ENCODE peak calls at places on chromosomes 4 and X, in nine cellular contexts. I is endothelial cell; O is SK-N-SH; D is PC-3; U is heart left ventricle; C is AG04450; H is CD8-positive, alpha-beta T cell; N is cardiac fibroblast; P is A673. V is an unnamed sample.

GRCh38 chr4:39304651-39305050 is 61.5 kb downstream of the RFC1 start:
- DNase-seq in I (no peak), O (no peak), D (no peak), U (no peak), C (no peak), H (no peak), N (peak), P (no peak), V (no peak)

GRCh38 chrX:41779058-41779564 is 55.1 kb downstream of the GPR82 start:
- DNase-seq in I (no peak), O (no peak), D (peak), U (no peak), C (peak), H (no peak), N (peak), P (peak), V (no peak)

GRCh38 chrX:57596109-57596870 is 4.5 kb downstream of the ZXDB start:
- DNase-seq in I (no peak), O (peak), D (peak), U (no peak), C (no peak), H (no peak), N (peak), P (no peak), V (no peak)

GRCh38 chr4:1218892-1219552 is 29.9 kb downstream of the CTBP1 start:
- DNase-seq in I (no peak), O (no peak), D (no peak), U (no peak), C (no peak), H (no peak), N (no peak), P (no peak), V (no peak)

GRCh38 chr4:69760455-69760854 is at the start of gene SULT1B1:
- DNase-seq in I (no peak), O (no peak), D (no peak), U (no peak), C (peak), H (no peak), N (peak), P (peak), V (no peak)

GRCh38 chr4:120718979-120719566 is 203.5 kb downstream of the PRDM5 start:
- DNase-seq in I (peak), O (peak), D (peak), U (no peak), C (peak), H (no peak), N (peak), P (peak), V (peak)

GRCh38 chr4:7436256-7436655 is 1.5 kb upstream of the PSAPL1 start:
- DNase-seq in I (no peak), O (no peak), D (no peak), U (peak), C (no peak), H (no peak), N (no peak), P (no peak), V (no peak)

GRCh38 chr4:158998624-158999023 is 104.3 kb upstream of the RAPGEF2 start:
- DNase-seq in I (no peak), O (no peak), D (peak), U (no peak), C (no peak), H (no peak), N (no peak), P (peak), V (no peak)

GRCh38 chr4:139025841-139026240 is 10.3 kb downstream of the NOCT start:
- DNase-seq in I (no peak), O (no peak), D (peak), U (no peak), C (no peak), H (no peak), N (no peak), P (no peak), V (no peak)

GRCh38 chrX:69616520-69617203 is 749 bp downstream of the EDA start:
- DNase-seq in I (peak), O (peak), D (no peak), U (peak), C (no peak), H (no peak), N (no peak), P (peak), V (peak)

GRCh38 chr4:181528570-181529184 is 714.5 kb upstream of the TENM3 start:
- DNase-seq in I (peak), O (peak), D (peak), U (peak), C (peak), H (no peak), N (peak), P (peak), V (peak)

GRCh38 chrX:12721042-12721441 is 70.2 kb upstream of the PRPS2 start:
- DNase-seq in I (no peak), O (no peak), D (peak), U (no peak), C (no peak), H (no peak), N (no peak), P (peak), V (peak)

GRCh38 chr4:17059192-17059634 is 160.8 kb upstream of the LDB2 start:
- DNase-seq in I (no peak), O (peak), D (no peak), U (no peak), C (peak), H (no peak), N (no peak), P (peak), V (no peak)

GRCh38 chrX:8848921-8849320 is 47.7 kb upstream of the FAM9A start:
- DNase-seq in I (no peak), O (no peak), D (peak), U (no peak), C (no peak), H (no peak), N (no peak), P (no peak), V (no peak)

GRCh38 chr4:44326716-44327115 is 121.9 kb downstream of the KCTD8 start:
- DNase-seq in I (no peak), O (no peak), D (peak), U (no peak), C (no peak), H (no peak), N (peak), P (no peak), V (no peak)

GRCh38 chrX:40651620-40652223 is 4.4 kb upstream of the CXorf38 start:
- DNase-seq in I (peak), O (peak), D (peak), U (peak), C (no peak), H (peak), N (peak), P (peak), V (peak)

GRCh38 chr4:168362025-168362401 is 43.5 kb upstream of the DDX60 start:
- DNase-seq in I (no peak), O (no peak), D (no peak), U (no peak), C (no peak), H (no peak), N (no peak), P (no peak), V (no peak)

GRCh38 chr4:2823671-2824328 is 19.8 kb upstream of the ADD1 start:
- DNase-seq in I (no peak), O (no peak), D (no peak), U (no peak), C (no peak), H (no peak), N (no peak), P (no peak), V (no peak)

GRCh38 chr4:52931238-52931637 is 69.1 kb downstream of the RASL11B start:
- DNase-seq in I (no peak), O (no peak), D (no peak), U (no peak), C (no peak), H (no peak), N (no peak), P (no peak), V (no peak)

GRCh38 chr4:184684491-184685189 is 35.1 kb downstream of the PRIMPOL start:
- DNase-seq in I (no peak), O (no peak), D (no peak), U (no peak), C (no peak), H (no peak), N (peak), P (no peak), V (no peak)

GRCh38 chrX:10237255-10237654 is 80.5 kb downstream of the CLCN4 start:
- DNase-seq in I (no peak), O (no peak), D (no peak), U (no peak), C (no peak), H (no peak), N (no peak), P (no peak), V (no peak)

GRCh38 chrX:9148626-9149385 is 114.9 kb upstream of the FAM9B start:
- DNase-seq in I (no peak), O (no peak), D (peak), U (no peak), C (no peak), H (no peak), N (peak), P (peak), V (no peak)

GRCh38 chr4:168551945-168552695 is 55.3 kb downstream of the PALLD start:
- DNase-seq in I (no peak), O (no peak), D (peak), U (no peak), C (no peak), H (no peak), N (no peak), P (peak), V (no peak)

GRCh38 chrX:17535229-17535628 is 160.2 kb downstream of the NHS start:
- DNase-seq in I (peak), O (peak), D (peak), U (no peak), C (no peak), H (no peak), N (peak), P (peak), V (peak)

GRCh38 chr4:98447648-98448047 is 186.5 kb downstream of the RAP1GDS1 start:
- DNase-seq in I (no peak), O (no peak), D (no peak), U (no peak), C (no peak), H (no peak), N (no peak), P (no peak), V (no peak)

GRCh38 chrX:73977542-73978169 is 326.3 kb upstream of the ZCCHC13 start:
- DNase-seq in I (no peak), O (no peak), D (no peak), U (no peak), C (no peak), H (no peak), N (peak), P (peak), V (no peak)

GRCh38 chr4:42768125-42768748 is 111.3 kb upstream of the ATP8A1 start:
- DNase-seq in I (peak), O (no peak), D (no peak), U (no peak), C (no peak), H (no peak), N (no peak), P (no peak), V (no peak)

GRCh38 chrX:17842769-17843525 is 18.2 kb downstream of the RAI2 start:
- DNase-seq in I (peak), O (no peak), D (no peak), U (no peak), C (no peak), H (no peak), N (peak), P (no peak), V (no peak)

GRCh38 chrX:115399306-115399705 is 109.8 kb downstream of the LUZP4 start:
- DNase-seq in I (no peak), O (no peak), D (peak), U (no peak), C (no peak), H (no peak), N (no peak), P (no peak), V (peak)

GRCh38 chr4:62431513-62431912 is 1231.4 kb downstream of the ADGRL3 start:
- DNase-seq in I (no peak), O (no peak), D (no peak), U (no peak), C (no peak), H (no peak), N (peak), P (no peak), V (no peak)

GRCh38 chr4:155960522-155960921 is 6.9 kb upstream of the CTSO start:
- DNase-seq in I (no peak), O (no peak), D (peak), U (no peak), C (no peak), H (no peak), N (peak), P (no peak), V (no peak)

GRCh38 chr4:174600391-174600790 is 78.1 kb upstream of the HPGD start:
- DNase-seq in I (no peak), O (no peak), D (peak), U (no peak), C (no peak), H (no peak), N (no peak), P (no peak), V (no peak)

GRCh38 chrX:20681691-20682090 is 415.0 kb upstream of the RPS6KA3 start:
- DNase-seq in I (no peak), O (no peak), D (no peak), U (no peak), C (no peak), H (no peak), N (no peak), P (no peak), V (no peak)

GRCh38 chrX:20685652-20686051 is 418.9 kb upstream of the RPS6KA3 start:
- DNase-seq in I (no peak), O (no peak), D (no peak), U (no peak), C (no peak), H (no peak), N (peak), P (no peak), V (no peak)

GRCh38 chrX:20686256-20686655 is 419.5 kb upstream of the RPS6KA3 start:
- DNase-seq in I (no peak), O (no peak), D (no peak), U (no peak), C (no peak), H (no peak), N (no peak), P (no peak), V (no peak)

DNA sequence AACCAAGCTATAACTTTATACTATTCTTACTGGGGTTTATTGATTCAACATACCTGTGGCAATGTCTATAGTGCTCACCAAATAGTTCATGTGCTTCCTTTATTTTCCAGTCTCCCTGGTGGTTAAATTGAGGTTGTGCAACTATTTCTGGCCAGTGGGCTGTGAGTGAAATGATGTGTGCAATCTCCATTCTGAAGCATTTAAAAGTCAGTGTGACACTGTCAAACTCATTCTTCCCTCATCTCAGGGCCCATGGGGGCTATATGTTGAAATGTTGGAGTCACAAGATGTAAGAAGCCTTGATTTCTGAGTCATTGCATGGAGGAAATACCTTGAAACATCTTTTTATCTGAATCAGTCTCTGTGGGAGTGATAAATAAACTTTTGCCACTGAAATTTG is 414.3 kb upstream of the RPS6KA3 start:
- DNase-seq in I (no peak), O (no peak), D (peak), U (no peak), C (no peak), H (no peak), N (peak), P (no peak), V (no peak)
- TF ChIP-seq CTCF in I (no peak), O (peak), D (no peak), U (no peak), C (no peak), H (no peak), N (no peak), P (no peak), V (peak)

DNA sequence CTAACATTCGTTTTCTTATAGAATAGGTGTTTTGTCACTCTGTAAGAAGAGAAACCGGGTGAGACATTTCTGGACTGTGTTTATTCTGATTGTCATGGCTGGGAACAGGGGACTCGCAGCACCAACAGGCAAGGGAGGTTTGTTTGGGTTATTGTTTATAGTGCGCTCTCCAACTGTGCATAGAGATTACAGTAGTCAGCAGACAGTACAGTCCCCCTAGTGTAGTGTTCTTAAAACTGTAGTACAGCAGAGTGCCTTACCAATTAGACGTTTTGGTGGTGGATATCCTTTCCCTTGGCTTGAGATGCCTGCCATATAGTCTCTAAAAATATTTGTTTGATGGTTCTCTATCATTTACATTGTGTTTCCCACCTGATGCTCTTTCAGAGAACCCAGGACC is 782 bp upstream of the RNF150 start:
- DNase-seq in I (no peak), O (peak), D (no peak), U (no peak), C (no peak), H (no peak), N (peak), P (peak), V (no peak)
- TF ChIP-seq CTCF in I (no peak), O (no peak), D (no peak), U (no peak), C (peak), H (no peak), N (peak), P (no peak), V (no peak)

GRCh38 chr4:148425327-148426110 is 16.7 kb downstream of the NR3C2 start:
- DNase-seq in I (no peak), O (peak), D (no peak), U (no peak), C (no peak), H (no peak), N (no peak), P (no peak), V (no peak)
- TF ChIP-seq CTCF in I (no peak), O (no peak), D (peak), U (no peak), C (peak), H (peak), N (no peak), P (peak), V (peak)

DNA sequence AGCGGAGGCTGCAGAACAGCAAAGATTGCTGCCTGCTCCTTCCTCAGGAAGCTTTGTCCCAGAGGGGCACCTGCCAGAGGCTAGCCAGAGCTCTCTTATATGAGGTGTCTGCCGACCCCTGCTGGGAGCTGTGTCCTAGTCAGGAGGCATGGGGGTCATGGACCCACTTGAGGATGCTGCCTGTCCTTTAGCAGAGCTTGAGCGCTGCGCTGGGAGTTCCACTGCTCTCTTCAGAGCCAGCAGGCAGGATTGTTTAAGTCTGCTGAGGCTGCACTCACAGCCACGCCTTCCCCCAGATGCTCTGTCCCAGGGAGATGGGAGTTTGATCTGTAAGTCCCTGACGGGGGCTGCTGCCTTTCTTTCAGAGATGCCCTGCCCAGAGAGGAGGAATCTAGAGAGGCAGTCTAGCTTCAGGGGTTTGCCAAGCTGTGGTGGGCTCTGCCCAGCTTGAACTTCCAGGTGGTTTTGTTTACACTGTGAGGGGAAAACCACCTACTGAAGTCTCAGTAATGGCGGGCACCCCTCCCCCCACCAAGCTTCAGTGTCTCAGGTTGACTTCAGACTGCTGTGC is 10.9 kb downstream of the DCK start:
- DNase-seq in I (peak), O (no peak), D (no peak), U (no peak), C (no peak), H (peak), N (no peak), P (no peak), V (no peak)
- TF ChIP-seq CTCF in I (no peak), O (no peak), D (no peak), U (no peak), C (no peak), H (no peak), N (no peak), P (no peak), V (no peak)

GRCh38 chrX:114038358-114038757 is 545.5 kb upstream of the HTR2C start:
- DNase-seq in I (no peak), O (no peak), D (no peak), U (no peak), C (no peak), H (no peak), N (no peak), P (no peak), V (no peak)

GRCh38 chrX:114037515-114037914 is 546.4 kb upstream of the HTR2C start:
- DNase-seq in I (no peak), O (no peak), D (no peak), U (no peak), C (no peak), H (no peak), N (no peak), P (no peak), V (no peak)
- TF ChIP-seq CTCF in I (no peak), O (no peak), D (no peak), U (no peak), C (no peak), H (no peak), N (no peak), P (no peak), V (no peak)

DNA sequence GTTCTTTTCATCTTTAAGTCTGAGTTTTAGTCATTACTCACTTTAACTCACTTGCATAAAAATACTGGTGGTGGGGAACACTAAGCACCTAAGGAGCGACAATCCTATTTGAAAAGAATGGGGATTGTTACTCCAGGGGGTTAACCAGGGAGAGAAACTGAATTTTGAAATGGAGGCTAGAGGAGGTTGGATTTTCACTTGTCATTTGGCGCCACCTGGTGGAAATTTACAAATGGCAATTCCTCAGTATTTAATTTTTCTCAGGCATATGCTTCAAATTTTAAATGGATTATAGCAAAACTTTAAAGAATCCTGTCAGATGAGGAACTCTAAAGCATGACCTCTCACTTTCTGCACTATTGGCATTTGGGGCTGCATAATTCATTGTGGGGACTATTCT is 2.7 kb upstream of the GEMIN8 start:
- DNase-seq in I (peak), O (peak), D (peak), U (no peak), C (peak), H (peak), N (peak), P (peak), V (peak)
- TF ChIP-seq CTCF in I (peak), O (peak), D (peak), U (peak), C (peak), H (peak), N (peak), P (peak), V (peak)

DNA sequence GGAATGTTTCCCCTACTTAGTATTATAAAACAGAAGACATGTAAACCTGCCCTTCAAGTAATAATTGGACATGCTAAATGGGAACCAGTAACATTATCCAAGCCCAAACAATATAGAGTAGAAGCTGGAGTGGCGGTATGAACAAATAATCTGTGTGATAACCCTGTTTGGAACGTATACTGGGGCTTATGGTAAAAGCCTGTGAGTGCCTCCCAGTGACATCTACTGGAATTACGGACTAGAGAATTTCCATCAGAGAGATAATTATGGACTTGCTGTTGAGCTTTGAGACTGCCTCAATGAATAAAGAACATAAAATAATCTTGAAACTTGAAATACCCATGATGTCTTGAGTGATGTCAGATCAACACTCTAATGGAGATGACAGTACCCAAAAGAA is 406.3 kb upstream of the GRIA3 start:
- DNase-seq in I (no peak), O (no peak), D (no peak), U (no peak), C (no peak), H (no peak), N (peak), P (peak), V (no peak)
- TF ChIP-seq CTCF in I (no peak), O (no peak), D (peak), U (no peak), C (no peak), H (no peak), N (no peak), P (no peak), V (no peak)

V was measured in neural crest cell.